ENCODE peak calls at places on chromosomes 5 and 9, in five cellular contexts. U is NCI-H748 treated with DMSO at 0.1 percent for 48 hours; V is stimulated activated CD8-positive, alpha-beta memory T cell treated with anti-CD3 and anti-CD28 coated beads, Interleukin-4, amount 100 ng/mL, for 48 hours; A is activated CD4-positive, alpha-beta T cell treated with anti-CD3 and anti-CD28 coated beads for 48 hours; H is CD8-positive, alpha-beta memory T cell. C is an unnamed sample.

GRCh38 chr5:145840458-145841132 is 5.5 kb upstream of the PRELID2 start:
- DNase-seq in U (no peak), V (no peak), A (no peak), H (no peak), C (no peak)

GRCh38 chr5:132334812-132335211 is 34.7 kb upstream of the SLC22A5 start:
- DNase-seq in U (no peak), V (no peak), A (no peak), H (no peak), C (no peak)

GRCh38 chr9:70056545-70056944 is 12.9 kb downstream of the MAMDC2 start:
- DNase-seq in U (no peak), V (no peak), A (no peak), H (no peak), C (no peak)

GRCh38 chr9:129170229-129170628 is 7.8 kb downstream of the IER5L start:
- DNase-seq in U (no peak), V (peak), A (no peak), H (no peak), C (no peak)

GRCh38 chr5:93433422-93433821 is 147.6 kb downstream of the NR2F1-AS1 start:
- DNase-seq in U (no peak), V (no peak), A (no peak), H (no peak), C (no peak)

GRCh38 chr9:91111226-91111625 is 250.5 kb downstream of the AUH start:
- DNase-seq in U (no peak), V (no peak), A (no peak), H (no peak), C (no peak)

GRCh38 chr5:78691073-78691960 is 42.7 kb upstream of the LHFPL2 start:
- DNase-seq in U (no peak), V (no peak), A (no peak), H (no peak), C (no peak)

GRCh38 chr9:93258818-93259489 is 75.0 kb downstream of the WNK2 start:
- DNase-seq in U (no peak), V (no peak), A (no peak), H (peak), C (no peak)

GRCh38 chr5:168313596-168314204 is 22.3 kb downstream of the WWC1 start:
- DNase-seq in U (no peak), V (no peak), A (no peak), H (no peak), C (no peak)

GRCh38 chr9:136403538-136403914 is 3.6 kb upstream of the SNAPC4 start:
- DNase-seq in U (no peak), V (peak), A (peak), H (peak), C (no peak)

GRCh38 chr9:70564464-70565190 is 150.2 kb upstream of the KLF9 start:
- DNase-seq in U (no peak), V (no peak), A (no peak), H (no peak), C (no peak)

GRCh38 chr9:77946969-77947368 is 84.6 kb downstream of the GNAQ start:
- DNase-seq in U (no peak), V (no peak), A (no peak), H (no peak), C (no peak)